ENCODE peak calls at places on chromosomes 5 and 9, in four cellular contexts. R, Y, W and A are unnamed samples.
A peak's percentile ranks its signal among the peaks of the same experiment; 100 is the strongest.

GRCh38 chr5:132471944-132472343 is 18.6 kb downstream of the IRF1 start:
- DNase-seq in R (no peak), Y (peak; percentile 14), W (peak; percentile 17), A (no peak)

GRCh38 chr9:129836342-129837007 is 1.2 kb downstream of the USP20 start:
- DNase-seq in R (no peak), Y (peak; percentile 27), W (no peak), A (no peak)

GRCh38 chr5:132257131-132258101 is at the start of gene PDLIM4:
- DNase-seq in R (no peak), Y (no peak), W (no peak), A (no peak)

GRCh38 chr5:179163236-179164155 is 103.3 kb downstream of the ZNF354C start:
- DNase-seq in R (no peak), Y (no peak), W (no peak), A (no peak)

GRCh38 chr9:123749580-123750202 is 180.2 kb downstream of the DENND1A start:
- DNase-seq in R (no peak), Y (no peak), W (no peak), A (no peak)

GRCh38 chr9:34576593-34576935 is 13.0 kb downstream of the CNTFR start:
- DNase-seq in R (no peak), Y (no peak), W (no peak), A (peak; percentile 60)

GRCh38 chr5:93249651-93250289 is 331.2 kb downstream of the NR2F1-AS1 start:
- DNase-seq in R (no peak), Y (no peak), W (no peak), A (no peak)

GRCh38 chr5:1204693-1205242 is 3.4 kb downstream of the SLC6A19 start:
- DNase-seq in R (no peak), Y (no peak), W (no peak), A (no peak)

GRCh38 chr9:81082251-81082650 is 607.1 kb downstream of the TLE1 start:
- DNase-seq in R (no peak), Y (no peak), W (no peak), A (no peak)

GRCh38 chr5:124057161-124057814 is 545.3 kb downstream of the CSNK1G3 start:
- DNase-seq in R (peak; percentile 23), Y (peak; percentile 21), W (peak; percentile 62), A (no peak)

GRCh38 chr5:166724284-166724683 is 1567.2 kb upstream of the WWC1 start:
- DNase-seq in R (peak; percentile 57), Y (no peak), W (no peak), A (no peak)

GRCh38 chr5:26847041-26847736 is 191.2 kb downstream of the CDH9 start:
- DNase-seq in R (no peak), Y (no peak), W (peak; percentile 71), A (no peak)

GRCh38 chr5:107170620-107171019 is 500.1 kb downstream of the EFNA5 start:
- DNase-seq in R (no peak), Y (no peak), W (no peak), A (no peak)

GRCh38 chr9:6566409-6567139 is 79.0 kb downstream of the GLDC start:
- DNase-seq in R (no peak), Y (peak; percentile 26), W (no peak), A (no peak)

GRCh38 chr9:113795811-113796392 is 80.2 kb upstream of the ZNF618 start:
- DNase-seq in R (no peak), Y (no peak), W (no peak), A (no peak)

GRCh38 chr5:65825388-65826328 is 100.7 kb upstream of the ERBIN start:
- DNase-seq in R (no peak), Y (no peak), W (no peak), A (no peak)

GRCh38 chr5:134026521-134027202 is 21.9 kb upstream of the VDAC1 start:
- DNase-seq in R (peak; percentile 62), Y (no peak), W (peak; percentile 82), A (no peak)

GRCh38 chr9:138049085-138049778 is 171.7 kb downstream of the CACNA1B start:
- DNase-seq in R (no peak), Y (no peak), W (peak; percentile 19), A (peak; percentile 12)

GRCh38 chr9:91073811-91074771 is 272.5 kb downstream of the SYK start:
- DNase-seq in R (no peak), Y (no peak), W (no peak), A (no peak)

GRCh38 chr5:160492565-160492964 is 70.9 kb downstream of the PTTG1 start:
- DNase-seq in R (no peak), Y (no peak), W (no peak), A (no peak)

GRCh38 chr5:116573279-116573616 is 1.4 kb downstream of the SEMA6A start:
- DNase-seq in R (peak; percentile 35), Y (peak; percentile 23), W (peak; percentile 36), A (peak; percentile 64)

GRCh38 chr9:94921072-94921471 is 194.6 kb downstream of the AOPEP start:
- DNase-seq in R (no peak), Y (peak; percentile 45), W (no peak), A (no peak)

GRCh38 chr5:17218353-17219005 is 1.0 kb downstream of the BASP1 start:
- DNase-seq in R (peak; percentile 27), Y (peak; percentile 54), W (no peak), A (no peak)

GRCh38 chr9:136527721-136528710 is 17.8 kb downstream of the NOTCH1 start:
- DNase-seq in R (no peak), Y (no peak), W (peak; percentile 48), A (no peak)

GRCh38 chr9:115653231-115653630 is 500.4 kb upstream of the PAPPA start:
- DNase-seq in R (no peak), Y (no peak), W (no peak), A (no peak)

GRCh38 chr5:40991168-40991980 is 79.8 kb downstream of the MROH2B start:
- DNase-seq in R (peak; percentile 40), Y (peak; percentile 88), W (peak; percentile 52), A (no peak)

GRCh38 chr5:141845371-141845821 is 32.8 kb downstream of the PCDH1 start:
- DNase-seq in R (no peak), Y (no peak), W (no peak), A (no peak)

GRCh38 chr5:120769291-120769872 is 305.3 kb downstream of the PRR16 start:
- DNase-seq in R (no peak), Y (no peak), W (no peak), A (no peak)

GRCh38 chr5:129506092-129506491 is 46.0 kb downstream of the ADAMTS19 start:
- DNase-seq in R (no peak), Y (no peak), W (no peak), A (no peak)

GRCh38 chr9:100354121-100354800 is 1.5 kb upstream of the TEX10 start:
- DNase-seq in R (no peak), Y (no peak), W (no peak), A (no peak)

GRCh38 chr5:143678148-143678906 is 133.6 kb upstream of the HMHB1 start:
- DNase-seq in R (no peak), Y (no peak), W (no peak), A (no peak)
- H3K4me3 ChIP-seq in R (no peak overlapping the region), Y (no peak overlapping the region), W (no peak overlapping the region), A (no peak overlapping the region)

DNA sequence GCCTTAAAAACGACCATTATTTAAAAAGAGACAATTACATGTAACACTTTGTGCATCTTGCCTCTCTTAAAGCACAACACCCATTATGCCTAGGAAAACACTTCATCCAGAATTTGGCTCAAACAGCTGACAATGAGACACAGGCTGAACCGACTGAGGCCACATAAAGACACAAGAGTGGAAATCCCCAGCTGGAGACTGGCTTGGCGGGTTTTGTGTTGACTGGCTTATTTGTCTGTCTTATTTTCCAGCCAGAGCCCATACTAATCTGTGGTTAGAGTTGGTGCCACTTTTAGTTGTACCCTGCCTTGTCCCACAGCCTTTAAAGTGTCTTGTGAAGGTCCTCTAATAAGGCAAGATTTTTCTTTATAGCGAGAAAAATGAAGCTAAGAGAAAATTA is 21.2 kb downstream of the TRIM14 start:
- DNase-seq in R (no peak), Y (no peak), W (no peak), A (no peak)
- TF ChIP-seq CTCF in R (no peak), Y (no peak), W (no peak), A (no peak)

GRCh38 chr9:12785941-12786340 is 11.1 kb downstream of the LURAP1L start:
- DNase-seq in R (no peak), Y (no peak), W (no peak), A (no peak)
- H3K27ac ChIP-seq in R (peak overlapping the region; percentile 85), Y (peak overlapping the region; percentile 95), W (peak overlapping the region; percentile 90), A (no peak overlapping the region)

DNA sequence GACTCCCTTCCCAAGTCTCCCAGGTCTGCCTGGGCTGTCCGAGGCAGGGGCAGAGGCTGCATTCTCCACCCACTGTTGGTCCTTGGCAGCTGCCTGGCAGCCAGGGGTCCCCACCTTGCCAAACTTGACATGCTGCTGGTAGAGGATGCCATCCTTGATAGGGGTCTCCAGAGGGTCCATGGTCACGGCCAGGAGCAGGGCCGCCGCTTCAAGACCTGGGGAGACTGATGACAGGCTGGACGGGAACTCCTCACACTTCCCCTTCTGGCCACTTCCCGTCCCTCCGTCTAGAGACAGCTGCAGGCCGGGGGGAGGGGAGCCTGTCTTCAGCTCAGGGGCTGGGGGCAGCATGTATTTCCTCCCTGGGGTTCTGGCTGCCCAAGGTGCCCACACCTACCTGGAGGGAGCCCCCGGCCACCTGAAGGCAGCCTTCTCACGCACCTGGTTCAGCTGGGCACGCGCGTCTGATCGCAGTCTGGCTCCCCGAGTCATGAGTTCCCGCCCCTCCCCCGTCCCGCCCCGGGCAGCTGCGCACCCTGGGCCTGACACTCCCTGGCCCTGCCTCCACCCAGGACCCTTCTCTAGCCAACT is at the start of gene DOK3:
- DNase-seq in R (peak; percentile 72), Y (no peak), W (peak; percentile 41), A (no peak)
- H3K4me3 ChIP-seq in R (peak within 1 kb of the TSS; percentile 35), Y (peak within 1 kb of the TSS; percentile 36), W (peak within 1 kb of the TSS; percentile 37), A (peak within 1 kb of the TSS; percentile 1)

GRCh38 chr5:110865400-110866094 is 126.7 kb downstream of the SLC25A46 start:
- DNase-seq in R (no peak), Y (no peak), W (no peak), A (no peak)
- TF ChIP-seq CTCF in R (peak; percentile 44), Y (no peak), W (peak; percentile 4), A (no peak)

DNA sequence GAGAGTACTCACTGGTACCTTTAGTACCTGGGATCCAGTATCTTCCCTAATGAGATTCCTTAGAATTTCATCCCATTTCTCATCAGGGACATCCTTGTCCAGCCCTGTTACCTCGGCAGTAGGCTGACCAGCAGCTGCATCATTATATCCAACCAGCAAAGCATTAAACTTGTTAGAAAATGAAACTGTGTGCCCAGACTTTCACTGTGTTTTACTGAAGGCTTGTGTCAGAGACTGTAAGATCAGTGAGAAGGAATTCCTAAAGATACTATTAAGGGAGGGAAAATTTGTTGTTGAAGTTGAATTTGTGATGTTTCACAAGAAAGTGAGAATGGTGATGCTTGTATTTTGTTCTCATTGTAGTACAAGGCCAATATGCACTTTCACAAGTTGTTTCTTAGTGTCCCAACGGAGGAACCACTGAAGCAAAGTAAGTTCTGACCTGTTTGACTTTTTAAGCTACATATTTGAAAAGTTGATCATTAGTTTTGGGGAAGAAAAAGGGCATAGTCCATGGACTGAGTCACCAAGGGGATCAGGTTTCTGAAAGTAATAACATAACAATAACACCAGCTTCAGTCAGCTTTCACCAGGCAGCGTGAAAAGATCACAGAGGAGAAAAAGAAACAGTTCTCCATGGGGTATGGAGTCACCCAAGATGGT is 48.8 kb downstream of the GRAMD2B start:
- DNase-seq in R (no peak), Y (no peak), W (no peak), A (no peak)
- H3K27ac ChIP-seq in R (no peak overlapping the region), Y (peak overlapping the region; percentile 31), W (no peak overlapping the region), A (no peak overlapping the region)